ENCODE peak calls at places on chromosomes 2 and 18, in nine cellular contexts. X, R, K, I, L, S, Q, J and W are unnamed samples.

GRCh38 chr18:23049698-23050373 is 85.4 kb upstream of the CABLES1 start:
- DNase-seq in Q (no peak), R (no peak), I (no peak), J (no peak), L (no peak), X (no peak), S (no peak), K (no peak), W (no peak)

GRCh38 chr2:37326866-37327634 is 2.4 kb upstream of the PRKD3 start:
- DNase-seq in S (peak), I (no peak), J (no peak), Q (no peak), L (no peak), K (no peak), X (no peak), R (no peak), W (no peak)

GRCh38 chr2:111122631-111123421 is 2.1 kb downstream of the BCL2L11 start:
- DNase-seq in S (peak), R (peak), I (peak), X (peak), L (peak), J (no peak), Q (peak), K (peak), W (peak)

GRCh38 chr2:128684523-128684922 is 365.9 kb upstream of the HS6ST1 start:
- DNase-seq in Q (no peak), R (no peak), X (no peak), K (no peak), J (no peak), L (no peak), S (no peak), I (no peak), W (no peak)

GRCh38 chr2:27316655-27317412 is 6.1 kb downstream of the MPV17 start:
- DNase-seq in J (no peak), R (peak), X (no peak), S (peak), L (no peak), Q (no peak), I (no peak), K (no peak), W (no peak)

GRCh38 chr2:223054193-223054781 is 2.3 kb downstream of the KCNE4 start:
- DNase-seq in Q (no peak), I (peak), S (peak), K (no peak), L (peak), R (peak), J (no peak), X (no peak), W (no peak)

GRCh38 chr2:146954544-146954943 is 890.3 kb upstream of the ACVR2A start:
- DNase-seq in J (no peak), L (no peak), S (no peak), R (no peak), K (no peak), X (no peak), I (no peak), Q (no peak), W (no peak)

GRCh38 chr2:114546511-114546910 is 104.1 kb downstream of the DPP10 start:
- DNase-seq in I (no peak), L (no peak), S (no peak), Q (no peak), R (no peak), J (no peak), X (no peak), K (no peak), W (no peak)